ENCODE peak calls at places on chromosomes 6 and 20, in seven cellular contexts. D is cardiac fibroblast, W is IMR-90, Q is spleen, S is left ventricle myocardium inferior, I is upper lobe of right lung, Z is choroid plexus epithelial cell. C is an unnamed sample.

GRCh38 chr20:17661121-17661744 is 20.8 kb downstream of the RRBP1 start:
- DNase-seq in D (peak; percentile 83), W (no peak), Q (peak; percentile 14), S (no peak), I (no peak), Z (no peak), C (no peak)

GRCh38 chr6:145809211-145809610 is 5.4 kb downstream of the FBXO30 start:
- DNase-seq in D (no peak), W (no peak), Q (no peak), S (no peak), I (no peak), Z (peak; percentile 39), C (no peak)

GRCh38 chr20:17427646-17428045 is 103.5 kb downstream of the BFSP1 start:
- DNase-seq in D (no peak), W (no peak), Q (no peak), S (no peak), I (no peak), Z (no peak), C (no peak)

GRCh38 chr6:82396964-82397761 is 33.5 kb downstream of the TPBG start:
- DNase-seq in D (peak; percentile 66), W (peak; percentile 98), Q (no peak), S (no peak), I (no peak), Z (peak; percentile 89), C (peak; percentile 95)

GRCh38 chr6:14105547-14105946 is 12.0 kb upstream of the CD83 start:
- DNase-seq in D (no peak), W (no peak), Q (no peak), S (no peak), I (no peak), Z (no peak), C (no peak)

GRCh38 chr6:54700158-54700557 is 146.4 kb upstream of the FAM83B start:
- DNase-seq in D (no peak), W (no peak), Q (no peak), S (no peak), I (no peak), Z (no peak), C (no peak)

GRCh38 chr6:150005761-150006651 is 19.3 kb downstream of the RAET1L start:
- DNase-seq in D (no peak), W (no peak), Q (peak; percentile 75), S (no peak), I (no peak), Z (no peak), C (no peak)

GRCh38 chr6:109944448-109944847 is 33.7 kb upstream of the GPR6 start:
- DNase-seq in D (no peak), W (no peak), Q (no peak), S (no peak), I (no peak), Z (no peak), C (no peak)

GRCh38 chr6:45297302-45297701 is 30.8 kb upstream of the RUNX2 start:
- DNase-seq in D (no peak), W (no peak), Q (no peak), S (no peak), I (no peak), Z (no peak), C (no peak)

GRCh38 chr6:147508073-147508870 is at the start of gene SAMD5:
- DNase-seq in D (peak; percentile 68), W (peak; percentile 68), Q (peak; percentile 81), S (peak; percentile 33), I (peak; percentile 79), Z (peak; percentile 69), C (no peak)

GRCh38 chr6:47714802-47715201 is 16.4 kb downstream of the ADGRF4 start:
- DNase-seq in D (no peak), W (no peak), Q (no peak), S (no peak), I (no peak), Z (no peak), C (no peak)

GRCh38 chr6:82166493-82166892 is 81.1 kb downstream of the IBTK start:
- DNase-seq in D (no peak), W (no peak), Q (no peak), S (no peak), I (no peak), Z (no peak), C (no peak)

GRCh38 chr6:138590796-138591709 is 91.8 kb upstream of the NHSL1 start:
- DNase-seq in D (peak; percentile 84), W (peak; percentile 79), Q (no peak), S (no peak), I (no peak), Z (peak; percentile 85), C (peak; percentile 75)

GRCh38 chr6:73710470-73710869 is 14.5 kb downstream of the CD109 start:
- DNase-seq in D (peak; percentile 42), W (peak; percentile 68), Q (no peak), S (no peak), I (no peak), Z (peak; percentile 89), C (peak; percentile 65)

GRCh38 chr6:73796881-73797280 is 100.9 kb downstream of the CD109 start:
- DNase-seq in D (no peak), W (peak; percentile 6), Q (no peak), S (no peak), I (no peak), Z (no peak), C (no peak)

GRCh38 chr6:122399055-122399347 is 451 bp upstream of the HSF2 start:
- DNase-seq in D (no peak), W (no peak), Q (no peak), S (no peak), I (no peak), Z (no peak), C (peak; percentile 97)

GRCh38 chr6:122400467-122401089 is 1.1 kb downstream of the HSF2 start:
- DNase-seq in D (no peak), W (no peak), Q (no peak), S (no peak), I (no peak), Z (no peak), C (no peak)

GRCh38 chr6:122400121-122400450 is 634 bp downstream of the HSF2 start:
- DNase-seq in D (peak; percentile 15), W (no peak), Q (no peak), S (peak; percentile 25), I (no peak), Z (no peak), C (no peak)

GRCh38 chr6:122401104-122401503 is 1.7 kb downstream of the HSF2 start:
- DNase-seq in D (no peak), W (no peak), Q (no peak), S (no peak), I (no peak), Z (no peak), C (no peak)

GRCh38 chr6:122399348-122400120 is at the start of gene HSF2:
- DNase-seq in D (peak; percentile 99), W (peak; percentile 99), Q (peak; percentile 98), S (peak; percentile 96), I (peak; percentile 98), Z (peak; percentile 100), C (no peak)
- TF ChIP-seq CTCF in D (no peak), W (peak; percentile 35), Q (peak; percentile 22), S (peak; percentile 41), I (peak; percentile 42), Z (peak; percentile 41), C (peak; percentile 16)

DNA sequence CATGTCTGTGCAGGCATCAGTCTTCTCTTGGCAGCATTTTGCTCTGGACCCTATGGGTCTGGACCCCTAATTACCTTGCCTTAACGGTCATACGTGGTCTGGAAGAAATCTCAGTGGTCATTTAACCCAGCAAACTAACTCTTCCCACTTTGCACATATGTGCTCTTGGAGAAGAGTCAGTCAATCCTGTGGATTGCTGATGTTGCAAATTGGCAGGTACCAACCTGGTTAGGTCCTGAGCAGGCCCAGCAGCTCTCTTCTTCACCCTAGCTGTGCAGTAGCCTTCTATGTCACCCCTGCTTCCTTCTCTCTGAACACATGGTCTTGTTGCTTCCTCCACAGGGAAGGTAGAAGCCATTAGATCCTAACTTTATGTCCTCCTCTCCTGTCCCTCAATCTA is 1.6 kb downstream of the CEP43 start:
- DNase-seq in D (no peak), W (no peak), Q (no peak), S (no peak), I (no peak), Z (no peak), C (no peak)
- H3K4me3 ChIP-seq in D (no peak overlapping the region), W (no peak overlapping the region), Q (no peak overlapping the region), S (no peak overlapping the region), I (no peak overlapping the region), Z (no peak overlapping the region), C (no peak overlapping the region)

GRCh38 chr6:156757849-156758248 is 19.3 kb upstream of the ARID1B start:
- DNase-seq in D (no peak), W (no peak), Q (no peak), S (no peak), I (no peak), Z (no peak), C (no peak)

GRCh38 chr6:156748504-156748903 is 28.7 kb upstream of the ARID1B start:
- DNase-seq in D (no peak), W (no peak), Q (no peak), S (no peak), I (no peak), Z (no peak), C (no peak)

GRCh38 chr6:156756630-156757610 is 20.3 kb upstream of the ARID1B start:
- DNase-seq in D (no peak), W (no peak), Q (no peak), S (no peak), I (no peak), Z (no peak), C (no peak)

GRCh38 chr6:156747715-156748114 is 29.5 kb upstream of the ARID1B start:
- DNase-seq in D (no peak), W (no peak), Q (no peak), S (no peak), I (no peak), Z (no peak), C (no peak)

GRCh38 chr6:156752666-156753301 is 24.4 kb upstream of the ARID1B start:
- DNase-seq in D (no peak), W (no peak), Q (peak; percentile 87), S (no peak), I (no peak), Z (no peak), C (no peak)
- TF ChIP-seq CTCF in D (peak; percentile 24), W (peak; percentile 4), Q (peak; percentile 15), S (peak; percentile 45), I (peak; percentile 34), Z (peak; percentile 18), C (no peak)

DNA sequence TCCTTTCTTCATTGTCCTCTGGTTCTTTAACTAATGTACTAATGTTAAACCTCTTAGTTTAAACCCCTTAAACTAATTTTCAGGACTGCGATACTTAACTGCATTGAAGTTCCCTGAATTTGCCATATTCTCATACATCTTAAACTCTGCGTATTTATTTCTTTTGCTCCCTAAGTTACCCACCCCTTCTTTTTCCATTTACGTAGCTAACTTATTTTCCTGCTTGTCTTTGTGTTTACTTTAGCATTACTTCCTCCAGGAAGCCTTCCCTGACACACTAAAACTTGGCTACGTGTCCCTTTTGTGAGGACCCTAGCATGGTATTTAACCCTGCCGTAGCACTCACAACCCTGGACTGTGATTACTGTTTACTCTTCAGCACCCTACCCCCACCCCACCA is 79.0 kb downstream of the UBR2 start:
- DNase-seq in D (no peak), W (no peak), Q (no peak), S (no peak), I (no peak), Z (no peak), C (no peak)
- H3K4me3 ChIP-seq in D (no peak overlapping the region), W (no peak overlapping the region), Q (no peak overlapping the region), S (no peak overlapping the region), I (no peak overlapping the region), Z (no peak overlapping the region), C (no peak overlapping the region)